ENCODE peak calls at places on chromosomes 3 and 15, in six cellular contexts. L is GM12892, E is NCI-H446, R is amniotic stem cell, U is posterior vena cava, N is GM13976. W is an unnamed sample.

GRCh38 chr3:111758642-111759041 is 100.4 kb upstream of the PHLDB2 start:
- DNase-seq in L (no peak), E (no peak), R (no peak), U (no peak), N (no peak), W (no peak)

GRCh38 chr3:107315136-107315535 is 62.1 kb upstream of the CCDC54 start:
- DNase-seq in L (no peak), E (no peak), R (no peak), U (no peak), N (no peak), W (no peak)

GRCh38 chr15:101707983-101708382 is 16.3 kb downstream of the TARS3 start:
- DNase-seq in L (no peak), E (no peak), R (no peak), U (no peak), N (no peak), W (no peak)

GRCh38 chr15:96029172-96029571 is 301.3 kb upstream of the NR2F2 start:
- DNase-seq in L (no peak), E (no peak), R (no peak), U (no peak), N (no peak), W (no peak)

GRCh38 chr3:18559323-18559972 is 134.3 kb upstream of the SATB1 start:
- DNase-seq in L (no peak), E (peak), R (no peak), U (no peak), N (peak), W (no peak)

GRCh38 chr15:90882781-90883525 is 1.4 kb upstream of the FES start:
- DNase-seq in L (no peak), E (no peak), R (no peak), U (no peak), N (no peak), W (no peak)

GRCh38 chr15:31300208-31300661 is 26.4 kb upstream of the KLF13 start:
- DNase-seq in L (no peak), E (no peak), R (no peak), U (peak), N (no peak), W (no peak)

GRCh38 chr15:99104788-99105515 is at the start of gene SYNM:
- DNase-seq in L (peak), E (no peak), R (peak), U (peak), N (peak), W (no peak)

GRCh38 chr15:82132742-82133141 is 86.9 kb upstream of the MEX3B start:
- DNase-seq in L (no peak), E (no peak), R (peak), U (no peak), N (no peak), W (no peak)

W was measured in SK-N-MC.